ENCODE peak calls at places on chromosomes 6 and 20, in ten cellular contexts. G is GM12864, D is left lung, W is progenitor cell of endocrine pancreas, H is fibroblast of lung, E is endothelial cell, P is kidney epithelial cell, L is natural killer cell, U is fibroblast of the aortic adventitia, F is brain microvascular endothelial cell. S is an unnamed sample.

GRCh38 chr20:4233520-4233919 is 218.2 kb upstream of the RNF24 start:
- DNase-seq in F (no peak), D (no peak), U (no peak), H (no peak), W (no peak), E (no peak), G (no peak), P (no peak), L (no peak), S (no peak)

GRCh38 chr6:26157150-26157837 is 70.1 kb downstream of the HFE start:
- DNase-seq in F (peak; percentile 29), U (no peak), P (no peak), L (peak; percentile 67), H (peak; percentile 58), G (peak; percentile 82), D (no peak), W (peak; percentile 42), E (peak; percentile 69), S (peak; percentile 82)

GRCh38 chr6:36998723-36999466 is 6.6 kb upstream of the FGD2 start:
- DNase-seq in L (no peak), D (peak; percentile 43), P (no peak), H (no peak), G (no peak), E (no peak), W (no peak), U (no peak), F (no peak), S (peak; percentile 79)

GRCh38 chr6:56746767-56747504 is 104.2 kb upstream of the DST start:
- DNase-seq in L (no peak), D (no peak), H (peak; percentile 53), U (no peak), F (no peak), P (no peak), G (no peak), E (no peak), W (no peak), S (no peak)

GRCh38 chr6:123808556-123808955 is 4.9 kb downstream of the NKAIN2 start:
- DNase-seq in F (no peak), G (no peak), H (peak; percentile 8), W (no peak), E (no peak), P (peak; percentile 23), U (no peak), L (no peak), D (no peak), S (no peak)

GRCh38 chr6:50602191-50602810 is 111.0 kb upstream of the TFAP2D start:
- DNase-seq in G (no peak), W (no peak), P (no peak), F (peak; percentile 31), E (peak; percentile 30), H (peak; percentile 2), U (peak; percentile 35), D (no peak), L (no peak), S (peak; percentile 12)

GRCh38 chr20:49352821-49353220 is 75.0 kb upstream of the ZNFX1 start:
- DNase-seq in U (no peak), G (no peak), L (no peak), H (no peak), F (no peak), W (no peak), D (no peak), P (no peak), E (no peak), S (no peak)

GRCh38 chr20:58078741-58079522 is 149.5 kb downstream of the ANKRD60 start:
- DNase-seq in P (no peak), E (no peak), W (no peak), F (peak; percentile 46), U (peak; percentile 71), L (no peak), G (no peak), D (no peak), H (peak; percentile 89), S (no peak)

GRCh38 chr20:35523298-35523888 is 6.1 kb downstream of the C20orf173 start:
- DNase-seq in L (no peak), H (no peak), D (no peak), E (peak; percentile 59), P (no peak), G (no peak), F (no peak), W (no peak), U (no peak), S (peak; percentile 49)

GRCh38 chr20:56628015-56628872 is 862 bp upstream of the TFAP2C start:
- DNase-seq in P (no peak), L (no peak), G (no peak), D (peak; percentile 75), U (no peak), H (no peak), W (no peak), E (peak; percentile 39), F (no peak), S (no peak)

GRCh38 chr20:56627122-56628014 is 1.7 kb upstream of the TFAP2C start:
- DNase-seq in G (no peak), D (no peak), U (no peak), L (no peak), P (no peak), E (peak; percentile 28), H (no peak), F (no peak), W (no peak), S (no peak)

GRCh38 chr20:56624786-56625681 is 4.1 kb upstream of the TFAP2C start:
- DNase-seq in L (no peak), U (no peak), H (no peak), P (no peak), W (no peak), D (no peak), F (no peak), G (no peak), E (peak; percentile 18), S (no peak)

GRCh38 chr20:56625837-56626236 is 3.3 kb upstream of the TFAP2C start:
- DNase-seq in E (no peak), L (no peak), G (no peak), F (no peak), D (no peak), U (no peak), P (no peak), H (no peak), W (no peak), S (no peak)

GRCh38 chr20:56626367-56627121 is 2.6 kb upstream of the TFAP2C start:
- DNase-seq in E (peak; percentile 67), W (no peak), L (no peak), D (peak; percentile 71), P (no peak), H (peak; percentile 21), U (no peak), G (no peak), F (no peak), S (peak; percentile 36)
- TF ChIP-seq CTCF in E (peak; percentile 69), W (peak; percentile 56), L (no peak), D (no peak), P (peak; percentile 40), H (peak; percentile 9), U (no peak), G (peak; percentile 30), F (peak; percentile 65), S (peak; percentile 45)

GRCh38 chr6:64553414-64553813 is 917.8 kb downstream of the PHF3 start:
- DNase-seq in D (no peak), F (no peak), H (no peak), L (no peak), G (no peak), E (no peak), W (no peak), P (no peak), U (no peak), S (no peak)
- TF ChIP-seq CTCF in D (no peak), F (no peak), H (no peak), L (no peak), G (no peak), E (no peak), W (no peak), P (no peak), U (no peak), S (no peak)

DNA sequence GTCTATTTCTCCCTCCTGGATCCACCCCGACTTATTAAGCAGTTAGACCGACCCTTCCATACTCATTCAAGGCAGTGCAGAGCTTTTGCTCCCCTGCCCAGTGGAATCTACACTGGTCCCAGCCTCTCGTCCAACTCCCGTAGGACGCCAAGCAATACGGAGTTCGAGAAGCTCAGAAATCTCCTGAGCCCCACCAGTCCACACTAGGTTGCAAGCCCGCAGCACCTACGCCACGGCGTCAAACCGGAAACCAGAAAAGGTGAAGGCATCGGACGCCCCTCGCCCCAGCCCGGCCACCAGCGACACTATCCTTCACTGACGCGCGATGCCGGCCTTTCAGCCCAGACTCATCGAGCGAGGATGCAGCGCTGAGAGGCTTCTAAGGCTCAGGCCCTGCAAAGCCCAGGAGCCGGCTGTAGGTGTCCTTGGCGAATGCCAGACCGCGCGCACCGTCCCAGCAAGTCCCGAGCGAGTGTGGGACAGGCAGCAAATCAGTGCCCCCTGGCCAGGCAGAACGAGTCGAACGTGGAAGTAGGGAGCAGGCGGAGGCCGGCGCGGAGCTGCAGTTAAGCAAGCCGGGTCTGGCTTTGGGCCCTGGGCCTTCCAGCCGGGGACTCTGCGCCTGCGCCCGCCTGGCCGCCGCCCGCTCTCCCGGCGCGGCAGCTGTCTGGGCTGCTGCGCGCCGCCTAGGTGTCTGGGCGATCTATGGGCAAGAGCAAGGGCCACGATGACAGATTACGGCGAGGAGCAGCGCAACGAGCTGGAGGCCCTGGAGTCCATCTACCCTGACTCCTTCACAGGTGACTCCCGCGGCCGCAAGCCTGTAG is at the start of gene RWDD1:
- DNase-seq in D (peak; percentile 100), F (peak; percentile 100), W (peak; percentile 98), H (peak; percentile 100), E (peak; percentile 99), G (peak; percentile 98), U (peak; percentile 99), L (peak; percentile 96), P (peak; percentile 95), S (peak; percentile 99)
- TF ChIP-seq CTCF in D (no peak), F (no peak), W (no peak), H (no peak), E (no peak), G (no peak), U (no peak), L (no peak), P (no peak), S (no peak)

GRCh38 chr6:105135056-105135455 is 44.8 kb downstream of the POPDC3 start:
- DNase-seq in E (no peak), L (no peak), G (no peak), H (peak; percentile 34), W (no peak), D (no peak), F (peak; percentile 3), U (peak; percentile 57), P (no peak), S (peak; percentile 13)

GRCh38 chr6:105135907-105136432 is 43.8 kb downstream of the POPDC3 start:
- DNase-seq in G (no peak), P (no peak), E (no peak), U (peak; percentile 52), W (no peak), L (no peak), D (no peak), H (peak; percentile 57), F (peak; percentile 2), S (no peak)

GRCh38 chr6:105138141-105138540 is 41.7 kb downstream of the POPDC3 start:
- DNase-seq in P (no peak), U (no peak), L (no peak), D (no peak), G (no peak), H (no peak), F (no peak), E (no peak), W (no peak), S (no peak)

GRCh38 chr6:105136433-105137350 is 43.1 kb downstream of the POPDC3 start:
- DNase-seq in F (peak; percentile 25), U (peak; percentile 65), H (peak; percentile 64), P (no peak), W (peak; percentile 48), E (peak; percentile 69), L (no peak), D (peak; percentile 84), G (no peak), S (peak; percentile 77)

GRCh38 chr6:105137388-105137787 is 42.4 kb downstream of the POPDC3 start:
- DNase-seq in G (no peak), F (no peak), W (no peak), D (no peak), P (no peak), L (no peak), H (peak; percentile 17), E (no peak), U (peak; percentile 16), S (peak; percentile 20)
- TF ChIP-seq CTCF in G (no peak), F (no peak), W (no peak), D (no peak), P (no peak), L (no peak), H (no peak), E (no peak), U (no peak), S (no peak)

S was measured in BE2C.